ENCODE peak calls at places on chromosome 22, in four cellular contexts. L, F, X and Q are unnamed samples.

GRCh38 chr22:49052023-49052538 is 775.6 kb downstream of the BRD1 start:
- DNase-seq in L (no peak), F (no peak), X (peak), Q (no peak)

GRCh38 chr22:25201557-25202273 is 2.1 kb downstream of the CRYBB3 start:
- DNase-seq in L (no peak), F (no peak), X (no peak), Q (no peak)

GRCh38 chr22:47054231-47055072 is 292.0 kb downstream of the TBC1D22A start:
- DNase-seq in L (no peak), F (no peak), X (no peak), Q (no peak)

GRCh38 chr22:23182289-23183106 is 2.2 kb downstream of the BCR start:
- DNase-seq in L (no peak), F (no peak), X (peak), Q (no peak)

GRCh38 chr22:50622723-50623327 is 5.1 kb downstream of the ARSA start:
- DNase-seq in L (peak), F (peak), X (peak), Q (peak)

GRCh38 chr22:24153353-24153752 is 27.9 kb upstream of the SUSD2 start:
- DNase-seq in L (no peak), F (no peak), X (no peak), Q (no peak)

GRCh38 chr22:22857607-22858558 is 29.7 kb upstream of the IGLL5 start:
- DNase-seq in L (no peak), F (no peak), X (no peak), Q (no peak)

GRCh38 chr22:17114173-17114957 is 6.8 kb downstream of the TMEM121B start:
- DNase-seq in L (no peak), F (no peak), X (no peak), Q (no peak)

GRCh38 chr22:32684148-32684821 is 117.2 kb upstream of the TIMP3 start:
- DNase-seq in L (no peak), F (no peak), X (no peak), Q (no peak)

GRCh38 chr22:21791635-21792625 is 56.3 kb upstream of the YPEL1 start:
- DNase-seq in L (no peak), F (no peak), X (peak), Q (no peak)

GRCh38 chr22:40203568-40203967 is 25.8 kb downstream of the TNRC6B start:
- DNase-seq in L (no peak), F (no peak), X (no peak), Q (no peak)

GRCh38 chr22:19823638-19824196 is 31.0 kb downstream of the GNB1L start:
- DNase-seq in L (no peak), F (peak), X (no peak), Q (no peak)

GRCh38 chr22:24445481-24446290 is 18.3 kb downstream of the ADORA2A start:
- DNase-seq in L (peak), F (peak), X (peak), Q (no peak)

GRCh38 chr22:18076060-18076497 is 1.7 kb upstream of the PEX26 start:
- DNase-seq in L (peak), F (peak), X (peak), Q (peak)

GRCh38 chr22:44684506-44685383 is 17.3 kb upstream of the PRR5 start:
- DNase-seq in L (peak), F (peak), X (peak), Q (peak)

GRCh38 chr22:44685384-44686056 is 16.5 kb upstream of the PRR5 start:
- DNase-seq in L (peak), F (no peak), X (peak), Q (peak)

GRCh38 chr22:44689173-44689572 is 12.8 kb upstream of the PRR5 start:
- DNase-seq in L (no peak), F (no peak), X (peak), Q (peak)

GRCh38 chr22:44689915-44690524 is 12.0 kb upstream of the PRR5 start:
- DNase-seq in L (no peak), F (no peak), X (no peak), Q (no peak)

DNA sequence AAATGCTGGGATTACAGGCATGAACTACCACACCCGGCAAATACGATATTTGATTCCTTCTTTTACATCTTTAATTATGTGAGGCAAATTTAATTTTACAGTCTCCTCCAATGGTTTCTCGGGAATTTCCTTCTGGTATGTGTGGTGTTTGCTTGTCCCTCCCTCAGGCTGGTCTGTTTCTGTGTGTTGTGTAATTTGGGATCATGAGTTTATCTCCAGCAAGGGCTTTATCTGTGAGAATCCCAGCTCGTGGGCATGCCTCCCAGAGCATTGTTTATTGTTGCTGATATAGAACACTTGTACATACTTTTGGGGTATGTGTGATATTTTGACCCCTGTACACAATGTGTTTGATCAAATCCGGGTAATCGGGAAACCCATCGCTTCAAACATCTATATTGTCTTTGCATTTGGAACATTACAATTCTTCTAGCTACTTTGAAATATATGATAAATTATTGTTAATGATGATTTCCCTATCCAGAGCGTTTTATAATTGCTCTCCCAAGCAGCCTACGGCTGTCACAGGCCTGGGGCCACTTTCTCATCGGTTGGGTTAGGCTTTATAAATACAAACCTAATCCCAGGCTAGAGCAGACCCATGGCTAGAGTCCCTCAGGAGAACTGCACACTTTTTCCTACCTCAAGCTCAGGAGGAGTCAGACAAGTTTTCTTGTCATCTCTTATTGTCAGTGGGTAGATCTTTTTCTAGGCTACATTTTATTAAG is 15.0 kb upstream of the PRR5 start:
- DNase-seq in L (no peak), F (peak), X (no peak), Q (no peak)
- TF ChIP-seq ELF1 in L (no peak), F (no peak), X (no peak), Q (no peak)

GRCh38 chr22:36867695-36868094 is 6.9 kb downstream of the NCF4 start:
- DNase-seq in L (no peak), F (no peak), X (no peak), Q (no peak)

GRCh38 chr22:36863281-36863680 is 2.5 kb downstream of the NCF4 start:
- DNase-seq in L (no peak), F (no peak), X (no peak), Q (no peak)

GRCh38 chr22:36863979-36864378 is 3.2 kb downstream of the NCF4 start:
- DNase-seq in L (no peak), F (no peak), X (no peak), Q (no peak)

GRCh38 chr22:36864454-36865215 is 3.8 kb downstream of the NCF4 start:
- DNase-seq in L (no peak), F (no peak), X (no peak), Q (no peak)

GRCh38 chr22:36865346-36865745 is 4.5 kb downstream of the NCF4 start:
- DNase-seq in L (no peak), F (no peak), X (no peak), Q (no peak)
- TF ChIP-seq ELF1 in L (no peak), F (no peak), X (no peak), Q (no peak)

GRCh38 chr22:36360011-36360410 is 27.8 kb downstream of the MYH9 start:
- DNase-seq in L (no peak), F (no peak), X (no peak), Q (no peak)
- TF ChIP-seq ELF1 in L (no peak), F (no peak), X (no peak), Q (no peak)

DNA sequence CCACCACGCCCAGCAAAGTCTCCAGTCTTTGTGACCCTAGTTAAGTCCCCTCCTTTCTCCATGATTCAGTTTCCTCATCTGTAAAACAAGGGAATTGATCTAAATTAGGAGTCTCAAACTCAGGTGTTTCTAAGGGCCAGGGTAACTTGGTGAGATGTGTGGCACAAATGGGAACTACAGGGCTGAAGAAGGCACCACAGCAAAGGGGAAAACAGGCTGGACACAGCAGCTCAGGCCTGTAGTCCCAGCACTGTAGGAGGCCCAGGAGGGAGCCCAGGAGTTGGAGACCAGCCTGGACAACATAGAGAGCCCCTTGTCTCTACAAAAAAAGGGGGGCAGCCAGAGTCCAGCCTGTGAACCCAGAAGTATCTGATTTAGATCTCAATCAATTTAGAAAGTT is 15.6 kb upstream of the PATZ1 start:
- DNase-seq in L (no peak), F (no peak), X (no peak), Q (no peak)
- TF ChIP-seq ELF1 in L (no peak), F (no peak), X (no peak), Q (no peak)

GRCh38 chr22:27416553-27417427 is 384.8 kb downstream of the MN1 start:
- DNase-seq in L (peak), F (no peak), X (no peak), Q (no peak)
- TF ChIP-seq ELF1 in L (no peak), F (no peak), X (no peak), Q (no peak)

DNA sequence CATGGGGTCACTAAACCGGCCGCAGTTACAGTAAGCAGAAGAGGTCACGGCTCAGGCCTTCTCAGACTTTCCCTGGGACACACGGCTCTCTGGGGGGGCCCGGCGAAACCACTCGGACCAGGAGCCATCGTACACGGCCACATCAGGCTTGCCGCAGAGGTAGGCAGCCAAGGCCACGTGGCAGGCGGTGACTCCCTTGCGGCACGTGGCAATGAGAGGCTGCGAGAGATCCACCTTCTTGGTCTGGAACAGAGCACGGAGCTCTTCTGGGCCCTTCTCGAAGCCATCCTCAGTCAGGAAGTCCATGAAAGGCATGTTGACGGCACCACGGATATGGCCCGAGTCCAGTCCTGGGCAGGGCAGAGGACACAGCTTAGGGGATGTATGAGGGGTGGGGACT is 8.3 kb downstream of the TST start:
- DNase-seq in L (no peak), F (no peak), X (no peak), Q (no peak)
- TF ChIP-seq ELF1 in L (no peak), F (no peak), X (no peak), Q (no peak)

DNA sequence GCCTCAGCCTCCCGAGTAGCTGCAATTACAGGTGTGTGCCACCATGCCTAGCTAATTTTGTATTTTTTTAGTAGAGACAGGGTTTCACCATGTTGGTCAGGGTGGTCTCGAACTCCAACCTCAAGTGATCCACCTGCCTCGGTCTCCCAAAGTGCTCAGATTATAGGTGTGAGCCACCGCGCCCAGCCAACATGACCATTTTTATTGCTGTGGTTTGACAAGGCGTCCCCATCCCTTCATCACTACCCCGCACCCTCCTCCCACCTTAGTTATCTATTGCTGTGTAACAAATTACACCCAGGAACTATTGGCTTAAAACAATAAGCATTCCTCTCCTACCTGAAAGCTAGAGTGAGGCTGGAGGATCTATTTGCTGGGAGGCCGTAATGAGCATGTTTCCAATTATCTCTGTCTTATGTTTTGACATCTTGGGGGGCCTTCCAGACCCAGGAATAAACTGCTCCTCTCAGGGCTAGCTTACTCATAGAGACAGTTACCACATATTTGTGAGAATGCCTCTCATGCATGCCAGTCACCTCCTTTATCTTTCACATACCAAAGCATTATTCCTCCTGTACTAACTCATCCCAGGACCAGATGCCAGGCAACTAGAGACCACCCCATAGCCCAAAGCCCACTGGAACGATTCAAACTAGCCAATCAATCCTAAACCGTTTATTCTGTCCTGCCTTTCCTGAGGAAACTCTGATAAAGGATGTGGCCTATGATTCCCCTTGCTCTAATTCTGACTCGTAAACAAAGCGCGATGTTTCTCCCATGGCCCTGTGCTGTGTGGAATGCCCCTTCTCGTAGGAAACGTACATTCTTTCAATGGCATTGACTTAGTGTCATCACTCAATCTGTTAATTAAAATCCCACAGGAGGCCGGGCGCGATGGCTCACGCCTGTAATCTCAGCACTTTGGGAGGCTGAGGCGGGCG is 19.4 kb downstream of the SNU13 start:
- DNase-seq in L (no peak), F (no peak), X (no peak), Q (no peak)
- TF ChIP-seq ELF1 in L (no peak), F (no peak), X (no peak), Q (no peak)

GRCh38 chr22:36398602-36399472 is 11.1 kb upstream of the MYH9 start:
- DNase-seq in L (no peak), F (peak), X (peak), Q (no peak)

GRCh38 chr22:36395922-36396321 is 8.2 kb upstream of the MYH9 start:
- DNase-seq in L (peak), F (peak), X (no peak), Q (no peak)

GRCh38 chr22:36397767-36398093 is 10.0 kb upstream of the MYH9 start:
- DNase-seq in L (no peak), F (no peak), X (no peak), Q (no peak)

GRCh38 chr22:36397081-36397766 is 9.5 kb upstream of the MYH9 start:
- DNase-seq in L (no peak), F (peak), X (no peak), Q (no peak)

GRCh38 chr22:36399473-36399780 is 11.7 kb upstream of the MYH9 start:
- DNase-seq in L (no peak), F (no peak), X (no peak), Q (no peak)
- TF ChIP-seq ELF1 in L (no peak), F (no peak), X (no peak), Q (no peak)

GRCh38 chr22:45893516-45893915 is 83.4 kb downstream of the WNT7B start:
- DNase-seq in L (no peak), F (no peak), X (no peak), Q (no peak)

GRCh38 chr22:45891471-45891995 is 85.4 kb downstream of the WNT7B start:
- DNase-seq in L (no peak), F (no peak), X (no peak), Q (no peak)

GRCh38 chr22:45891021-45891421 is 85.9 kb downstream of the WNT7B start:
- DNase-seq in L (no peak), F (no peak), X (no peak), Q (no peak)

GRCh38 chr22:45891996-45892621 is 84.9 kb downstream of the WNT7B start:
- DNase-seq in L (no peak), F (no peak), X (no peak), Q (no peak)

GRCh38 chr22:45892681-45893461 is 84.1 kb downstream of the WNT7B start:
- DNase-seq in L (no peak), F (no peak), X (no peak), Q (no peak)
- TF ChIP-seq ELF1 in L (no peak), F (no peak), X (no peak), Q (no peak)